ENCODE peak calls at places on chromosomes 3 and 15, in four cellular contexts. J is mucosa of gallbladder; L is activated CD8-positive, alpha-beta memory T cell treated with anti-CD3 and anti-CD28 coated beads for 1 hour; K is lung microvascular endothelial cell. E is an unnamed sample.

GRCh38 chr3:45693941-45694521 is 4.8 kb downstream of the SACM1L start:
- DNase-seq in J (no peak), L (no peak), K (peak), E (no peak)

GRCh38 chr3:65545429-65545828 is 493.3 kb downstream of the MAGI1 start:
- DNase-seq in J (no peak), L (no peak), K (no peak), E (no peak)

GRCh38 chr15:35737521-35737920 is 191.6 kb upstream of the DPH6 start:
- DNase-seq in J (no peak), L (no peak), K (peak), E (no peak)

GRCh38 chr3:52385157-52385556 is 59.7 kb downstream of the SEMA3G start:
- DNase-seq in J (no peak), L (no peak), K (peak), E (no peak)

GRCh38 chr15:88695595-88696186 is 56.9 kb downstream of the ISG20 start:
- DNase-seq in J (no peak), L (no peak), K (no peak), E (no peak)

GRCh38 chr3:69296995-69297394 is 88.9 kb downstream of the FRMD4B start:
- DNase-seq in J (no peak), L (no peak), K (no peak), E (no peak)

GRCh38 chr15:80351211-80351610 is 53.0 kb upstream of the ARNT2 start:
- DNase-seq in J (no peak), L (no peak), K (no peak), E (no peak)

GRCh38 chr3:81947359-81947758 is 185.9 kb upstream of the GBE1 start:
- DNase-seq in J (no peak), L (no peak), K (no peak), E (no peak)

GRCh38 chr3:188578579-188579363 is 424.8 kb downstream of the LPP start:
- DNase-seq in J (peak), L (no peak), K (peak), E (no peak)

GRCh38 chr3:81643721-81644120 is 117.7 kb downstream of the GBE1 start:
- DNase-seq in J (no peak), L (no peak), K (peak), E (no peak)

GRCh38 chr3:33803894-33804526 is 5.6 kb downstream of the PDCD6IP start:
- DNase-seq in J (no peak), L (no peak), K (no peak), E (no peak)

GRCh38 chr3:122681294-122682015 is 816 bp downstream of the PARP14 start:
- DNase-seq in J (no peak), L (no peak), K (peak), E (no peak)

GRCh38 chr3:100802126-100802525 is 92.8 kb downstream of the TFG start:
- DNase-seq in J (no peak), L (no peak), K (no peak), E (no peak)

GRCh38 chr3:81927811-81928210 is 166.4 kb upstream of the GBE1 start:
- DNase-seq in J (no peak), L (no peak), K (no peak), E (no peak)

GRCh38 chr3:160451602-160452001 is 2.0 kb upstream of the TRIM59 start:
- DNase-seq in J (no peak), L (no peak), K (peak), E (no peak)

GRCh38 chr3:188294113-188294512 is 140.2 kb downstream of the LPP start:
- DNase-seq in J (no peak), L (no peak), K (no peak), E (no peak)

GRCh38 chr3:56086355-56086754 is 381.9 kb downstream of the ERC2 start:
- DNase-seq in J (no peak), L (no peak), K (no peak), E (no peak)

GRCh38 chr3:142853270-142854163 is 35.4 kb downstream of the PCOLCE2 start:
- DNase-seq in J (peak), L (no peak), K (no peak), E (peak)